ENCODE peak calls at places on chromosome 21, in nine cellular contexts. T, Z, J, F, B, K, G, W and U are unnamed samples.

GRCh38 chr21:44677881-44678280 is 4.1 kb downstream of the KRTAP12-1 start:
- DNase-seq in T (no peak), Z (no peak), G (no peak), J (no peak), B (no peak), K (no peak), W (no peak), F (no peak), U (no peak)

GRCh38 chr21:31273278-31273677 is 70.8 kb downstream of the TIAM1 start:
- DNase-seq in K (no peak), Z (no peak), W (no peak), B (no peak), T (no peak), F (no peak), J (no peak), G (no peak), U (no peak)

GRCh38 chr21:21612446-21612845 is 614.2 kb downstream of the NCAM2 start:
- DNase-seq in J (peak), F (peak), T (no peak), K (peak), B (no peak), Z (no peak), W (no peak), G (peak), U (no peak)

GRCh38 chr21:38088916-38089762 is 167.7 kb upstream of the KCNJ15 start:
- DNase-seq in B (no peak), Z (no peak), T (no peak), W (no peak), G (no peak), F (no peak), J (no peak), K (no peak), U (no peak)

GRCh38 chr21:45129231-45129923 is 55.0 kb downstream of the ADARB1 start:
- DNase-seq in K (peak), J (no peak), T (no peak), F (no peak), G (peak), Z (no peak), B (no peak), W (no peak), U (no peak)

GRCh38 chr21:44300262-44300959 is 558 bp downstream of the PFKL start:
- DNase-seq in B (peak), F (peak), K (peak), W (peak), T (peak), G (peak), Z (no peak), J (peak), U (peak)

GRCh38 chr21:29647353-29647781 is 292.4 kb downstream of the GRIK1 start:
- DNase-seq in K (no peak), W (no peak), F (no peak), B (no peak), Z (no peak), J (no peak), T (peak), G (no peak), U (no peak)

GRCh38 chr21:45517249-45518065 is 24.8 kb downstream of the SLC19A1 start:
- DNase-seq in G (no peak), B (no peak), F (no peak), T (no peak), K (no peak), J (no peak), W (no peak), Z (no peak), U (no peak)

GRCh38 chr21:24658926-24659325 is 948.4 kb downstream of the MRPL39 start:
- DNase-seq in F (no peak), B (no peak), J (no peak), T (no peak), G (no peak), K (no peak), Z (no peak), W (no peak), U (no peak)

GRCh38 chr21:25984538-25984937 is 186.0 kb downstream of the APP start:
- DNase-seq in K (no peak), T (no peak), W (no peak), G (no peak), Z (no peak), J (no peak), F (no peak), B (no peak), U (no peak)

GRCh38 chr21:36603221-36603620 is 95.7 kb upstream of the SIM2 start:
- DNase-seq in Z (no peak), F (no peak), T (no peak), K (no peak), B (no peak), G (no peak), J (no peak), W (no peak), U (no peak)

GRCh38 chr21:32602099-32602498 is 10.1 kb downstream of the CFAP298 start:
- DNase-seq in Z (no peak), J (no peak), T (no peak), B (no peak), G (no peak), W (no peak), K (no peak), F (no peak), U (no peak)

GRCh38 chr21:38631676-38632075 is 133.4 kb upstream of the ERG start:
- DNase-seq in G (no peak), B (no peak), K (peak), W (no peak), Z (no peak), T (no peak), J (no peak), F (no peak), U (no peak)

GRCh38 chr21:43809346-43809799 is 20.0 kb downstream of the RRP1 start:
- DNase-seq in J (no peak), B (no peak), F (no peak), G (no peak), Z (no peak), K (no peak), W (no peak), T (no peak), U (no peak)

GRCh38 chr21:37704751-37705150 is 211.5 kb downstream of the KCNJ6 start:
- DNase-seq in T (no peak), G (no peak), W (no peak), J (no peak), Z (no peak), K (no peak), F (no peak), B (no peak), U (no peak)

GRCh38 chr21:44010429-44010828 is 1.7 kb upstream of the TRAPPC10 start:
- DNase-seq in F (peak), Z (no peak), B (no peak), G (no peak), W (no peak), J (peak), T (no peak), K (no peak), U (no peak)

GRCh38 chr21:34593423-34593822 is 21.5 kb downstream of the RCAN1 start:
- DNase-seq in B (no peak), G (no peak), K (no peak), W (no peak), T (no peak), F (no peak), Z (no peak), J (no peak), U (no peak)
- H3K27ac ChIP-seq in B (no peak), G (no peak), K (no peak), W (no peak), T (peak), F (no peak), Z (no peak), J (no peak), U (no peak)

GRCh38 chr21:42362700-42363099 is 3.6 kb downstream of the TFF1 start:
- DNase-seq in J (no peak), F (no peak), Z (no peak), G (no peak), T (no peak), B (no peak), K (no peak), W (no peak), U (peak)

GRCh38 chr21:42363331-42363730 is 3.0 kb downstream of the TFF1 start:
- DNase-seq in K (no peak), B (no peak), Z (no peak), G (peak), F (no peak), W (no peak), J (no peak), T (no peak), U (no peak)

GRCh38 chr21:42360317-42360716 is 6.0 kb downstream of the TFF1 start:
- DNase-seq in W (no peak), F (no peak), T (no peak), Z (peak), B (no peak), K (no peak), G (peak), J (peak), U (peak)

GRCh38 chr21:42361286-42361685 is 5.0 kb downstream of the TFF1 start:
- DNase-seq in T (no peak), B (no peak), Z (no peak), K (no peak), F (no peak), J (no peak), G (no peak), W (no peak), U (no peak)

DNA sequence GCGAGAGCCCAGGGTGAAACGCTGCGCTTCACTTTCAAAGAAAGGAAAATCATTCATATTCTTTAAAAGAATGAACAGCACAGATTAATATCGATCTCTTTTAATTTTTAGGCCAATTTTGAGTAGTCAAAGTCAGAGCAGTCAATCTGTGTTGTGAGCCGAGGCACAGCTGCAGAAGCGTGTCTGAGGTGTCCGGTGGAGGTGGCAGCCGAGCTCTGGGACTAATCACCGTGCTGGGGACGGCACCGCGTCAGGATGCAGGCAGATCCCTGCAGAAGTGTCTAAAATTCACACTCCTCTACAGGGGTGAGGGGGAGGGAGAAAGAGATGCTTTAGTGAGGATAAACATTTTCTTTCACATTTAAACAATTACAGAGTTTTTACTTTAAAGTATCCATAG is 4.1 kb downstream of the TFF1 start:
- DNase-seq in T (no peak), G (no peak), W (no peak), F (no peak), Z (no peak), J (no peak), K (no peak), B (no peak), U (no peak)
- H2AFZ ChIP-seq in T (no peak), G (no peak), W (no peak), F (no peak), Z (no peak), J (no peak), K (no peak), B (no peak), U (no peak)

DNA sequence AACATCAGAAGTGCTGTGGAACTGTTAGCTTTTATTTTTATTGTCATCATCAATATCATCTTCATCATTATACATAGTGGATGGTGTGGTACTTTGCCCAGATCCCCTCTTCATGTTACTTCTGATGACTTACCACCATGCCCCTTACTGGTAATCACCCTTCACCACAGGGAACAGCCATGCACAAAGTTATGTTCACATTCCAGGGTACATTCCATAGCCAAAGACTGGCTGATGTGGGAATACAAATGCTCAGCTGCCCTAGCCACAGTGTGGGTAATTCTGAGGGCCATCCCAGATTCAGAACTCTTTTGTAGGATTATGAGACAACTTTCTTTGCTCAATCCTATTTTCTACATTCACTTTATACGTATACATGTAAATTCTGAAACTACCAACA is 691.3 kb upstream of the CXADR start:
- DNase-seq in K (no peak), W (no peak), B (no peak), G (no peak), J (peak), Z (no peak), F (no peak), T (no peak), U (no peak)
- TF ChIP-seq EZH2phosphoT487 in K (no peak), W (no peak), B (no peak), G (no peak), J (no peak), Z (no peak), F (no peak), T (no peak), U (no peak)

DNA sequence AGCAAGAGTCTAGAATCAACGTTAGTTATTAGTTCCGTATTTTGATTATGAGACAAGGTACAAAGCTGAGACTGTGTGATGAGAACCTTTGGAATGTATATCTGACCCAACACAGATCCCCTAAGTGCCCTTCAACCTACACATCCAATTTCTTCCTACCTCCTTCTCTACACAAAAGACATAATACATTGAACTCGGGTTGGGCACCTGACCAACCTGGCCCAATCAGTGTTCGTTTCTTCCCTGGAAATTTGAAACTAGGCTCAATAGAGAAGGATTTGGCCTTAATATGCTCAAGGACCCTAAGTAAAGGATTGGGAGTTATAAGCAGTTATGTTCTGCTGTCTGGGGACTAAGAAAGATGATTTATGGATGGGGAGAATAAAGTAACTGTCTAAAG is 12.1 kb downstream of the ITSN1 start:
- DNase-seq in B (no peak), F (no peak), T (no peak), K (no peak), G (no peak), J (no peak), Z (no peak), W (no peak), U (no peak)
- H3K27ac ChIP-seq in B (no peak), F (no peak), T (peak), K (no peak), G (no peak), J (peak), Z (peak), W (no peak), U (no peak)